ENCODE peak calls at places on chromosome 3, in nine cellular contexts. K is MCF 10A; B is ACHN; Q is HAP-1; D is MM.1S; X is stimulated activated CD4-positive, alpha-beta T cell treated with anti-CD3 and anti-CD28 coated beads, Interleukin-2, amount 100 ng/mL, for 48 hours; F is activated gamma-delta T cell treated with anti-CD3 and anti-CD28 coated beads, Interleukin-2, amount 50 U/mL, for 16 hours; Z is hepatocyte; L is heart right ventricle. E is an unnamed sample.

GRCh38 chr3:126910231-126910630 is 72.7 kb upstream of the PLXNA1 start:
- DNase-seq in X (no peak), L (no peak), K (no peak), Q (no peak), Z (no peak), B (no peak), F (no peak), D (no peak), E (no peak)

GRCh38 chr3:99954914-99955644 is 137.4 kb downstream of the CMSS1 start:
- DNase-seq in F (no peak), K (no peak), D (no peak), L (no peak), X (no peak), B (peak), Z (no peak), Q (no peak), E (no peak)

GRCh38 chr3:32304510-32304909 is 66.0 kb downstream of the CMTM8 start:
- DNase-seq in L (no peak), K (no peak), F (no peak), X (no peak), Q (no peak), D (no peak), B (no peak), Z (no peak), E (no peak)

GRCh38 chr3:59425371-59425770 is 375.5 kb upstream of the CFAP20DC start:
- DNase-seq in L (no peak), X (no peak), F (no peak), B (no peak), D (no peak), Z (peak), K (peak), Q (no peak), E (no peak)

GRCh38 chr3:143135150-143135549 is 15.6 kb downstream of the CHST2 start:
- DNase-seq in L (no peak), X (no peak), Z (peak), D (no peak), Q (peak), B (peak), K (peak), F (no peak), E (peak)

GRCh38 chr3:55127565-55127964 is 199.7 kb upstream of the LRTM1 start:
- DNase-seq in D (no peak), B (no peak), L (no peak), Z (no peak), Q (peak), X (no peak), F (no peak), K (no peak), E (no peak)

GRCh38 chr3:195790891-195791290 is 20.8 kb downstream of the MUC4 start:
- DNase-seq in L (no peak), B (no peak), D (peak), K (no peak), X (no peak), F (no peak), Q (no peak), Z (no peak), E (no peak)

GRCh38 chr3:160870327-160870726 is 114.3 kb downstream of the PPM1L start:
- DNase-seq in Z (no peak), L (peak), D (no peak), F (no peak), K (peak), X (no peak), Q (no peak), B (no peak), E (no peak)

GRCh38 chr3:143207338-143207961 is 87.9 kb downstream of the CHST2 start:
- DNase-seq in Q (no peak), B (peak), X (no peak), Z (no peak), K (peak), D (peak), L (no peak), F (no peak), E (no peak)

GRCh38 chr3:57974796-57975388 is 33.3 kb upstream of the FLNB start:
- DNase-seq in F (no peak), D (no peak), L (no peak), Z (peak), B (peak), X (no peak), K (peak), Q (no peak), E (peak)

GRCh38 chr3:107739227-107739626 is 216.5 kb downstream of the BBX start:
- DNase-seq in K (no peak), L (no peak), Z (no peak), D (no peak), Q (no peak), F (no peak), B (no peak), X (no peak), E (no peak)

GRCh38 chr3:61985020-61985419 is 388.3 kb downstream of the FEZF2 start:
- DNase-seq in Q (no peak), Z (no peak), D (no peak), L (no peak), B (peak), F (no peak), K (peak), X (no peak), E (peak)

GRCh38 chr3:106957021-106957420 is 420.2 kb upstream of the CCDC54 start:
- DNase-seq in D (no peak), B (no peak), F (no peak), Z (no peak), L (no peak), Q (no peak), K (no peak), X (no peak), E (no peak)

GRCh38 chr3:12501360-12502020 is 17.2 kb downstream of the TSEN2 start:
- DNase-seq in L (no peak), K (peak), D (no peak), B (no peak), Q (no peak), F (no peak), X (no peak), Z (no peak), E (no peak)

GRCh38 chr3:100634493-100635272 is 25.3 kb downstream of the ADGRG7 start:
- DNase-seq in D (peak), X (peak), K (peak), L (no peak), Z (peak), B (peak), F (no peak), Q (peak), E (peak)

GRCh38 chr3:111229301-111229700 is 157.7 kb downstream of the NECTIN3 start:
- DNase-seq in L (no peak), K (no peak), Q (no peak), D (no peak), Z (no peak), X (no peak), B (no peak), F (no peak), E (no peak)

GRCh38 chr3:178385280-178385952 is 150.8 kb upstream of the KCNMB2 start:
- DNase-seq in X (peak), L (no peak), F (no peak), B (peak), Z (peak), K (peak), Q (peak), D (peak), E (peak)

GRCh38 chr3:124563376-124563775 is 166.9 kb upstream of the UMPS start:
- DNase-seq in X (no peak), Z (peak), K (no peak), F (no peak), B (no peak), L (no peak), D (no peak), Q (no peak), E (no peak)

GRCh38 chr3:171135536-171135935 is 109.0 kb upstream of the SLC2A2 start:
- DNase-seq in D (no peak), K (no peak), B (no peak), Z (no peak), X (no peak), Q (no peak), F (no peak), L (no peak), E (no peak)

GRCh38 chr3:24388611-24389010 is 106.0 kb downstream of the THRB start:
- DNase-seq in Q (no peak), F (no peak), L (no peak), D (no peak), K (no peak), Z (no peak), B (no peak), X (no peak), E (no peak)

GRCh38 chr3:49718419-49719213 is 868 bp downstream of the AMIGO3 start:
- DNase-seq in K (no peak), B (no peak), F (no peak), L (no peak), Z (no peak), X (no peak), D (no peak), Q (no peak), E (no peak)